ENCODE peak calls at places on chromosomes 11 and 22, in six cellular contexts. T, R, N, G, Y and D are unnamed samples.

GRCh38 chr11:13669544-13670488 is 1.3 kb downstream of the FAR1 start:
- DNase-seq in T (no peak), R (no peak), N (no peak), G (no peak), Y (peak), D (peak)

GRCh38 chr11:74749127-74749964 is 697 bp downstream of the RNF169 start:
- DNase-seq in T (peak), R (no peak), N (peak), G (no peak), Y (peak), D (peak)

GRCh38 chr11:84564180-84564866 is 1062.8 kb downstream of the DLG2 start:
- DNase-seq in T (no peak), R (no peak), N (peak), G (peak), Y (peak), D (peak)

GRCh38 chr22:17411213-17411612 is 42.0 kb downstream of the CECR2 start:
- DNase-seq in T (no peak), R (no peak), N (no peak), G (no peak), Y (no peak), D (no peak)

GRCh38 chr11:60872124-60872951 is 5.0 kb downstream of the ZP1 start:
- DNase-seq in T (no peak), R (no peak), N (peak), G (no peak), Y (peak), D (no peak)

GRCh38 chr11:28289444-28289843 is 181.3 kb downstream of the METTL15 start:
- DNase-seq in T (no peak), R (no peak), N (no peak), G (no peak), Y (no peak), D (no peak)

GRCh38 chr22:11042116-11042515 is 4485.9 kb upstream of the OR11H1 start:
- DNase-seq in T (no peak), R (no peak), N (no peak), G (no peak), Y (no peak), D (no peak)

GRCh38 chr11:4891996-4892640 is 10.4 kb downstream of the OR51T1 start:
- DNase-seq in T (no peak), R (no peak), N (peak), G (no peak), Y (peak), D (no peak)

GRCh38 chr11:9047986-9048522 is 43.3 kb downstream of the SCUBE2 start:
- DNase-seq in T (no peak), R (no peak), N (peak), G (no peak), Y (peak), D (no peak)

GRCh38 chr11:126824035-126824607 is 176.4 kb downstream of the KIRREL3 start:
- DNase-seq in T (peak), R (peak), N (no peak), G (no peak), Y (no peak), D (no peak)
- H3K4me2 ChIP-seq in T (no peak), R (peak), N (no peak), G (no peak), Y (no peak), D (no peak)

GRCh38 chr11:120254788-120255518 is 15.0 kb downstream of the POU2F3 start:
- DNase-seq in T (peak), R (peak), N (no peak), G (peak), Y (no peak), D (no peak)
- H2AFZ ChIP-seq in T (no peak), R (no peak), N (no peak), G (peak), Y (no peak), D (no peak)

DNA sequence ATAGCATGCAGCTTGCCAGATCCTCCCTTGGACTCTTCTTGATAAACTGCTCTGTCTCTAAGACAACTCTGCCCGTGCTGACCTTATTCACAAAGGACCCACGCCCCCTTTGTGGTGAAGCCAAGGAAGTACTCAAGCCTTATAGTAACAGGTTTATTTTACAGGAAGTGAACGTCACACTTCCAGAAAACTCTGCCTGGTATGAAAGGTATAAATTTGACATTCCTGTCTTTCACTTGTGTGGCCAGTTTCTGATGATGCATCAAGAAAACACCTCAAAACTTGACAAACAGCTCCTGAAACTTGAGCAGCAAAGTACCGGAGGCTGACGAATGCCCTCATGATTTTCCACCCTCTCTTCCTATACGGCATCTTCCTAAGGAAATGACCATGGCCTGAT is 12.5 kb upstream of the PELI3 start:
- DNase-seq in T (no peak), R (no peak), N (no peak), G (no peak), Y (no peak), D (peak)
- H4K91ac ChIP-seq in T (no peak), R (no peak), N (no peak), G (no peak), Y (no peak), D (no peak)

GRCh38 chr11:64776425-64776824 is 1.9 kb downstream of the SF1 start:
- DNase-seq in T (no peak), R (no peak), N (no peak), G (no peak), Y (no peak), D (no peak)
- H3K4me2 ChIP-seq in T (peak), R (peak), N (peak), G (no peak), Y (peak), D (peak)

GRCh38 chr11:8018742-8019631 is 31.9 kb downstream of the EIF3F start:
- DNase-seq in T (peak), R (no peak), N (peak), G (peak), Y (peak), D (peak)
- H2AFZ ChIP-seq in T (no peak), R (peak), N (peak), G (peak), Y (peak), D (peak)

DNA sequence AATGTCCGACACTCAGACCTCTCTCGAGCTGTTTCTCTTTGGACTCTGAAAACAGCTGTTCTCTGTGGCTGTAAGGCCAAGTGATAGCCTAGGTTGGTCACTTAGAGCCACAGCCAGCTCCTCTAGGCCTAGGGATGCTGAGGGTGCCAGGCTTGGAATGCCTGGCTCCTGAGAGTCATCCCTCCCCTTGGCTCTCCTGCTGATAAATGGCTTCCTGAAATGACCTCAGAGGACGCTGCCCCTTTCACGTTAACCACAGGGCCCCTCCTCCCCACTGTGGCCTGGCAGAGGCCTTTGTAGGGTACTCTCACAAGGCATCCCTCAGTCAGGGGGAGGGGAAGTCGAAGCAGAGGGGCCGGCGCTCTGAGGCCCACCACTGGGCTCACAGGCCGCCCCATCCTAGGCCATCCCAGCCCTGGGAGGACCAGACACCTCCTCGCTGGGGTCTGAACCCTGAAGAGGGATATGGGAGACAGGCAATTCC is 51.0 kb downstream of the ARFGAP3 start:
- DNase-seq in T (peak), R (no peak), N (no peak), G (no peak), Y (no peak), D (no peak)
- H4K91ac ChIP-seq in T (no peak), R (no peak), N (no peak), G (no peak), Y (peak), D (no peak)

DNA sequence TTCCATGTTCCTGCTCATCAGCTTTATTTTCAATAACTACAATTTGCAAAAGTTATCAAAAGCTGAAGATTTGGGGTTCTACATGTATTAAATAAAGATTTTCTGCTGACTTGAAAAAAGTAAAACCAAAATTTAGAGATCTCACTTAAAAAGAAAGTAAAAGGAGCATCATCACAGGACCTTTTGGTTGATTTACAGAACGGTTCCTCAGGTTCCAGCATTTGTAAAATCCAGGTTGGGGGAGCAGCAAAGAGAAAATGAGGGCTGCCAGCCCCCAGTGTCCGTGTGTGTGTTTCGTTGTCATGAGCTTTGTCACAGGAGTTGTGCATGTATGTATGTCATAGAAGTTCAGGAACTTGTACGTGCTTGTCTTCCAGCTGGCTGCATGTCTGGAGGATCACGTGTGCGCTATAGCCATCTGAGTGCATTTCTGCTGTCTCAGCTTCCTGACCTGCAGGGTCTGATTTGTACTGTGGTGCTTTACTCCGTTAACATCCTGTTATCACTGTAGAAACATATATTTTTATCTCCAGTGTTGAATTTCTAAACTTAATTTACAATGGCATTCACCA is 15.8 kb downstream of the MOV10L1 start:
- DNase-seq in T (no peak), R (no peak), N (peak), G (no peak), Y (peak), D (no peak)
- H3K4me2 ChIP-seq in T (no peak), R (no peak), N (peak), G (no peak), Y (no peak), D (no peak)

GRCh38 chr11:96342971-96343711 is at the start of gene MAML2:
- DNase-seq in T (peak), R (peak), N (peak), G (peak), Y (peak), D (peak)
- H2AFZ ChIP-seq in T (peak), R (peak), N (peak), G (peak), Y (no peak), D (peak)

GRCh38 chr11:62358273-62358672 is 21.0 kb downstream of the ASRGL1 start:
- DNase-seq in T (no peak), R (no peak), N (no peak), G (no peak), Y (no peak), D (no peak)

GRCh38 chr11:62359475-62359874 is 22.2 kb downstream of the ASRGL1 start:
- DNase-seq in T (no peak), R (no peak), N (no peak), G (no peak), Y (no peak), D (no peak)

GRCh38 chr11:62352355-62353336 is 15.4 kb downstream of the ASRGL1 start:
- DNase-seq in T (no peak), R (no peak), N (no peak), G (no peak), Y (no peak), D (no peak)

DNA sequence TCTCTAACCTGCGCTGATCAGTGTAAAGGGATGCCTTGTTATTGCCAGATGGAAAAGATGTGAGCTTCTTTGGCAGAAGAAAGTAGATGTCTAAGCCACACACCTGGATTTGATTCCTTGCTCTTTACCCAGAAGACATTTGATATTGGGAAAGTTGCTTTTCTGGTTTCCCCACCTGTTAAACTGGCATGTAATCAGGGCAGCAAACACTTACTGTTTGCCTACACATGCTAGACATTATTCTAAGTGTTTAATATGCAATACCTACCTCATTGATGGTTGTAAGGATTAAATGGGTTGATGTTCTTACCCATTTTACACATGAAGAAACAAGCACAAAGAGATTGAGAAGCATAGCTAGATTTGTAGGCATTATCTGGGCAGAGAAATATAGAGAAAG is 16.6 kb downstream of the ASRGL1 start:
- DNase-seq in T (no peak), R (no peak), N (no peak), G (no peak), Y (no peak), D (peak)
- H4K91ac ChIP-seq in T (no peak), R (no peak), N (no peak), G (no peak), Y (no peak), D (no peak)